ENCODE peak calls at places on chromosomes 2 and 18, in five cellular contexts. P is hepatocyte, I is foreskin keratinocyte, Y is cardiac fibroblast, B is AG10803. E is an unnamed sample.

GRCh38 chr2:42859006-42859552 is 66.7 kb upstream of the HAAO start:
- DNase-seq in P (peak), Y (peak), B (peak), I (peak), E (no peak)

GRCh38 chr2:43399515-43400245 is 173.3 kb upstream of the ZFP36L2 start:
- DNase-seq in P (peak), B (peak), Y (peak), I (no peak), E (no peak)

GRCh38 chr2:128069769-128070168 is 21.2 kb upstream of the UGGT1 start:
- DNase-seq in Y (peak), B (peak), P (no peak), I (no peak), E (no peak)

GRCh38 chr2:23445450-23445868 is 60.5 kb downstream of the KLHL29 start:
- DNase-seq in Y (peak), I (peak), B (peak), P (no peak), E (no peak)

GRCh38 chr2:71555798-71556454 is 102.6 kb downstream of the DYSF start:
- DNase-seq in P (no peak), B (no peak), Y (no peak), I (no peak), E (no peak)

GRCh38 chr18:68263481-68263880 is 451.4 kb downstream of the TMX3 start:
- DNase-seq in B (peak), P (no peak), I (peak), Y (peak), E (no peak)

GRCh38 chr18:7521226-7521856 is 45.8 kb upstream of the PTPRM start:
- DNase-seq in Y (no peak), I (no peak), B (no peak), P (no peak), E (no peak)

GRCh38 chr2:236830931-236831330 is 254.8 kb upstream of the COPS8 start:
- DNase-seq in B (peak), I (no peak), Y (no peak), P (no peak), E (no peak)

GRCh38 chr2:14234911-14235310 is 397.6 kb upstream of the LRATD1 start:
- DNase-seq in B (peak), I (no peak), Y (no peak), P (no peak), E (no peak)

GRCh38 chr2:150371066-150371812 is 116.2 kb downstream of the RND3 start:
- DNase-seq in P (peak), Y (no peak), I (no peak), B (peak), E (no peak)

GRCh38 chr2:55314985-55315384 is 46.0 kb upstream of the MTIF2 start:
- DNase-seq in B (no peak), I (no peak), P (no peak), Y (no peak), E (no peak)

GRCh38 chr2:237118025-237118424 is 32.3 kb downstream of the COPS8 start:
- DNase-seq in P (no peak), Y (peak), I (peak), B (peak), E (no peak)

GRCh38 chr2:171244970-171245782 is 84.5 kb upstream of the TLK1 start:
- DNase-seq in Y (peak), B (peak), I (no peak), P (no peak), E (no peak)

GRCh38 chr18:55665506-55665905 is 77.5 kb upstream of the TCF4 start:
- DNase-seq in P (no peak), B (no peak), I (no peak), Y (no peak), E (no peak)

GRCh38 chr2:30706534-30707303 is 100.5 kb downstream of the CAPN13 start:
- DNase-seq in I (no peak), Y (peak), P (peak), B (peak), E (no peak)

GRCh38 chr18:12659904-12660605 is 2.1 kb upstream of the SPIRE1 start:
- DNase-seq in B (peak), I (no peak), Y (peak), P (peak), E (no peak)

GRCh38 chr2:166238176-166238575 is 110.4 kb upstream of the SCN1A start:
- DNase-seq in P (no peak), I (no peak), Y (no peak), B (no peak), E (no peak)

GRCh38 chr2:121860033-121860810 is 104.8 kb downstream of the TSN start:
- DNase-seq in Y (peak), I (peak), B (peak), P (peak), E (peak)

GRCh38 chr2:21042958-21043743 is 722 bp downstream of the APOB start:
- DNase-seq in P (peak), I (no peak), B (peak), Y (peak), E (no peak)

GRCh38 chr2:217371681-217372297 is 511.9 kb upstream of the TNP1 start:
- DNase-seq in P (no peak), I (no peak), Y (peak), B (peak), E (no peak)

GRCh38 chr2:46601328-46601963 is 122.1 kb downstream of the TMEM247 start:
- DNase-seq in Y (peak), I (no peak), P (peak), B (peak), E (no peak)

GRCh38 chr18:80022613-80023012 is 11.6 kb upstream of the RBFA start:
- DNase-seq in P (no peak), B (peak), Y (peak), I (no peak), E (no peak)

GRCh38 chr18:64017870-64018269 is 48.0 kb downstream of the SERPINB8 start:
- DNase-seq in B (peak), I (no peak), Y (peak), P (peak), E (no peak)

GRCh38 chr2:29596584-29596983 is 324.8 kb downstream of the ALK start:
- DNase-seq in I (no peak), Y (no peak), P (no peak), B (no peak), E (no peak)

GRCh38 chr2:175402591-175402990 is 221.1 kb upstream of the ATP5MC3 start:
- DNase-seq in P (no peak), B (no peak), Y (no peak), I (no peak), E (no peak)

GRCh38 chr2:196113061-196113974 is 44.7 kb upstream of the DNAH7 start:
- DNase-seq in Y (peak), B (peak), I (no peak), P (no peak), E (no peak)

GRCh38 chr2:126315840-126316239 is 340.1 kb upstream of the GYPC start:
- DNase-seq in I (no peak), B (no peak), P (no peak), Y (no peak), E (no peak)

GRCh38 chr18:37425182-37425581 is 140.4 kb downstream of the CELF4 start:
- DNase-seq in Y (no peak), I (no peak), P (no peak), B (no peak), E (no peak)

GRCh38 chr18:65606551-65607130 is 144.2 kb upstream of the CDH7 start:
- DNase-seq in B (no peak), Y (no peak), I (no peak), P (no peak), E (no peak)

GRCh38 chr18:59537581-59537980 is 159.6 kb downstream of the CCBE1 start:
- DNase-seq in Y (no peak), P (no peak), I (no peak), B (no peak), E (no peak)

GRCh38 chr2:143160732-143161707 is 31.8 kb downstream of the ARHGAP15 start:
- DNase-seq in B (no peak), Y (no peak), P (no peak), I (no peak), E (no peak)

GRCh38 chr18:23071285-23071684 is 64.0 kb upstream of the CABLES1 start:
- DNase-seq in B (peak), I (no peak), P (no peak), Y (no peak), E (no peak)

GRCh38 chr2:239106314-239106908 is 258.5 kb downstream of the TWIST2 start:
- DNase-seq in Y (peak), P (peak), B (peak), I (peak), E (no peak)

GRCh38 chr18:40473221-40473620 is 1481.8 kb upstream of the PIK3C3 start:
- DNase-seq in I (no peak), Y (no peak), B (no peak), P (no peak), E (no peak)

GRCh38 chr18:48796491-48797205 is 154.1 kb downstream of the SMAD7 start:
- DNase-seq in Y (no peak), B (no peak), I (no peak), P (no peak), E (no peak)

GRCh38 chr2:62305421-62306176 is 109.7 kb downstream of the B3GNT2 start:
- DNase-seq in B (no peak), Y (peak), P (peak), I (no peak), E (no peak)

GRCh38 chr2:205746408-205746785 is 64.1 kb downstream of the NRP2 start:
- DNase-seq in P (no peak), B (no peak), Y (no peak), I (peak), E (no peak)

GRCh38 chr2:33412920-33413319 is 63.5 kb upstream of the RASGRP3 start:
- DNase-seq in P (peak), B (peak), I (no peak), Y (peak), E (no peak)
- TF ChIP-seq CTCF in P (peak), B (peak), I (peak), Y (peak), E (peak)

GRCh38 chr18:50866765-50867164 is 12.2 kb upstream of the ME2 start:
- DNase-seq in P (no peak), I (no peak), B (no peak), Y (peak), E (no peak)
- TF ChIP-seq CTCF in P (peak), I (peak), B (peak), Y (peak), E (peak)

GRCh38 chr2:231110551-231110950 is 14.3 kb downstream of the HTR2B start:
- DNase-seq in P (peak), B (peak), Y (peak), I (no peak), E (no peak)
- TF ChIP-seq CTCF in P (peak), B (peak), Y (peak), I (no peak), E (no peak)

DNA sequence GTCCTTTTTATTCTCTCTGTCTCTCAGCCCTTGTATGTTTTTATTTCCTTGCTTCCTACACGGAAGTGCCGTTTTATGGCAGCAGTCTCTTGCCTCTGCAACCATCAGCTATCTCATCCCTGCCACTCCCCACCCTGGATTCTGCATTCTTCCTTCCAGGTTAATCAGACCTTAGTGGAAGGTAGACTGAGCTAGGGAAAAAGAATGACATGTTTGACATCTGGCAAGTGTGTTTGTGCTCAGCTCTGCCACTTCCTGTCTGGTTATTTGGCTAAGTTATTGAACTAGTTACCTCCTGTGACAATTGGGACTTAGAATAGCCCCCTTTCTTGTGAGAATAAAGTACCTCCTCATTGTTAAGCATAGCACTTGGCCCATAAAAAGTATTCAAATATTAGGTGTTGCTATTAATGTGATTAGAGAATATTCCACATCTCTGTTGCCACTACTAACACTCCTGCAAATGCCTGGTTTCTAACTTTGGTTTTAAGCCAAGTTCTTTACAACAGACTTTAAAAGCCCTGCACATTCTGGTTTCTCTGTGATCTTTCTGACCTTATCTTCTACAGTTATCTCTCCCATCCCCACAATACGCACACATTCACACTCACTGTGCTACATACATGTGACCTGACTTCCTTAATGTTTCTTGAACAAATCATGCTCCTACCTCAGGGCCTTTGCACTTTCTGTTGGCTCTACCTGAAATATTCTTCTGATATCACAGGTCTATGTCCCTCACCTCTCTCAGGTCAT is 10.8 kb upstream of the MAPRE2 start:
- DNase-seq in P (peak), Y (no peak), B (no peak), I (no peak), E (no peak)
- TF ChIP-seq CTCF in P (no peak), Y (no peak), B (no peak), I (no peak), E (no peak)

GRCh38 chr2:233455491-233455890 is 101.2 kb downstream of the DGKD start:
- DNase-seq in B (no peak), P (no peak), I (no peak), Y (no peak), E (no peak)

GRCh38 chr2:233456934-233457333 is 102.6 kb downstream of the DGKD start:
- DNase-seq in I (no peak), P (no peak), B (no peak), Y (no peak), E (no peak)

GRCh38 chr2:233455006-233455405 is 100.7 kb downstream of the DGKD start:
- DNase-seq in B (no peak), I (no peak), Y (no peak), P (no peak), E (no peak)

GRCh38 chr2:233457356-233457755 is 103.1 kb downstream of the DGKD start:
- DNase-seq in Y (no peak), I (no peak), B (no peak), P (no peak), E (no peak)

GRCh38 chr2:233456111-233456510 is 101.8 kb downstream of the DGKD start:
- DNase-seq in B (no peak), P (no peak), Y (no peak), I (no peak), E (no peak)
- TF ChIP-seq CTCF in B (no peak), P (no peak), Y (no peak), I (no peak), E (no peak)

GRCh38 chr2:102340778-102341177 is 14.8 kb upstream of the IL18R1 start:
- DNase-seq in B (no peak), I (no peak), Y (peak), P (no peak), E (no peak)

GRCh38 chr2:102335871-102336366 is 19.7 kb upstream of the IL18R1 start:
- DNase-seq in P (no peak), I (no peak), B (no peak), Y (peak), E (no peak)

GRCh38 chr2:102336502-102336945 is 19.1 kb upstream of the IL18R1 start:
- DNase-seq in Y (peak), I (peak), P (no peak), B (peak), E (no peak)

GRCh38 chr2:102337012-102337411 is 18.6 kb upstream of the IL18R1 start:
- DNase-seq in Y (peak), P (no peak), B (peak), I (peak), E (no peak)

GRCh38 chr2:102337481-102338386 is 17.9 kb upstream of the IL18R1 start:
- DNase-seq in P (no peak), I (peak), Y (peak), B (peak), E (no peak)
- TF ChIP-seq CTCF in P (no peak), I (no peak), Y (no peak), B (no peak), E (no peak)

DNA sequence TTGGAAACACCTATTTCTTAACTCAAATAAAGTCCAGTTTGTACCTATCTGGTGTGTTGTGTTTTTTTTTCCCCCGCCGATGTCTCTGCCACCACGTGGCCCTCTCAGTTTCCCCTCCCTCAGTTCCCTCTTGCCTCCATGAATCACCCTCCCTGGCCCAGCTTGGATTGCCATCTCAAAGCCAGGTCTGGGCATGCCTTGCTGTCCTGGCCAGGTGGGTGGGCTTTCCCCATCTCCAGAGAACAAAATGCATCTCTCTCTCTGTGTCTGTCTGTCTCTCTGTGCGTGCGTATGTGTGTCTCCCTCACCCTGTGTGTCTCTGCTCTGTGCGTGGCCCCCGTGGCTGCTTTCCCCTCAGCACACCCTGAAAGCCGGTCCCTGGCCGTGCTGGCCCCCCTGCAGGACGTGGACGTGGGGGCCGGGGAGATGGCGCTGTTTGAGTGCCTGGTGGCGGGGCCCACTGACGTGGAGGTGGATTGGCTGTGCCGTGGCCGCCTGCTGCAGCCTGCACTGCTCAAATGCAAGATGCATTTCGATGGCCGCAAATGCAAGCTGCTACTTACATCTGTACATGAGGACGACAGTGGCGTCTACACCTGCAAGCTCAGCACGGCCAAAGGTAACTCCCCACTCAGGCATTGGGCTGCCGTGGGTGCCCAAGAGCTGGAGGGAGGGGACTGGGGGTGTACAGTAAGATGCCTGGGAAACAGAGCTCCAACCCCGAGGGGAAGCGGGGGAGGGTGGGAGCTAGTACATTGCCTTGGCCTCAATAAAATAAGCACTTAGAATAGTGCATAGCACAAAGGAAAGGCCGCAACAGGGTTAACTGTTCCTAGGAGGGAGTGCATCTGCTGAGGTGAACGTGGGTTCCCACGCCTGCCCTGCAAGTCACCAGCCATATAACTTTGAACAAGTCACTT is 31.6 kb upstream of the GMPPA start:
- DNase-seq in B (no peak), I (no peak), P (no peak), Y (no peak), E (no peak)
- TF ChIP-seq CTCF in B (no peak), I (no peak), P (no peak), Y (no peak), E (no peak)